ENCODE peak calls at places on chromosome 10, in ten cellular contexts. Y, D, V, B, I, S, A, G, U and H are unnamed samples.

GRCh38 chr10:75999515-76000209 is 568.2 kb downstream of the LRMDA start:
- DNase-seq in V (no peak), B (no peak), G (no peak), D (no peak), S (no peak), Y (no peak), U (no peak), A (no peak), I (no peak), H (no peak)

GRCh38 chr10:113470372-113471240 is 82.2 kb upstream of the HABP2 start:
- DNase-seq in B (no peak), Y (no peak), S (no peak), I (no peak), D (no peak), A (no peak), G (no peak), U (no peak), V (no peak), H (no peak)

GRCh38 chr10:78310481-78311080 is 276.9 kb downstream of the RPS24 start:
- DNase-seq in B (no peak), Y (no peak), S (no peak), A (no peak), V (no peak), I (no peak), G (no peak), U (no peak), D (no peak), H (no peak)

GRCh38 chr10:26556756-26557640 is 118.9 kb downstream of the APBB1IP start:
- DNase-seq in Y (peak), A (no peak), B (no peak), V (peak), S (peak), D (peak), G (no peak), I (peak), U (peak), H (no peak)

GRCh38 chr10:27100800-27101347 is 580 bp upstream of the ANKRD26 start:
- DNase-seq in A (no peak), U (peak), G (no peak), I (peak), Y (no peak), D (no peak), B (no peak), S (no peak), V (peak), H (no peak)

GRCh38 chr10:80459047-80459865 is 5.1 kb downstream of the TSPAN14 start:
- DNase-seq in V (peak), A (no peak), Y (peak), D (peak), U (peak), G (peak), B (peak), I (peak), S (peak), H (peak)

GRCh38 chr10:124946945-124947344 is 5.0 kb downstream of the ZRANB1 start:
- DNase-seq in B (no peak), Y (no peak), A (no peak), I (no peak), U (peak), D (no peak), V (no peak), S (no peak), G (no peak), H (no peak)

GRCh38 chr10:132263866-132264265 is 43.9 kb downstream of the STK32C start:
- DNase-seq in U (no peak), G (no peak), S (no peak), I (no peak), Y (no peak), A (no peak), D (no peak), V (no peak), B (peak), H (no peak)

GRCh38 chr10:21508987-21509334 is 16.5 kb downstream of the SKIDA1 start:
- DNase-seq in S (no peak), I (no peak), U (no peak), G (no peak), B (no peak), Y (no peak), D (no peak), A (no peak), V (no peak), H (no peak)

GRCh38 chr10:32982293-32982709 is 24.3 kb upstream of the ITGB1 start:
- DNase-seq in I (peak), D (peak), Y (no peak), V (no peak), U (no peak), B (no peak), A (no peak), S (no peak), G (no peak), H (no peak)

GRCh38 chr10:2476236-2476814 is 591.0 kb upstream of the PFKP start:
- DNase-seq in S (no peak), Y (no peak), D (no peak), A (no peak), V (no peak), G (no peak), B (no peak), U (no peak), I (no peak), H (no peak)

GRCh38 chr10:132608511-132609195 is 71.1 kb downstream of the INPP5A start:
- DNase-seq in I (no peak), D (no peak), Y (no peak), G (peak), U (no peak), V (no peak), S (no peak), B (no peak), A (no peak), H (no peak)

GRCh38 chr10:1374901-1375804 is 319.0 kb downstream of the WDR37 start:
- DNase-seq in A (no peak), Y (no peak), V (no peak), D (no peak), U (no peak), S (no peak), G (no peak), I (no peak), B (no peak), H (no peak)

GRCh38 chr10:12709516-12709915 is 292.0 kb downstream of the CCDC3 start:
- DNase-seq in D (no peak), V (no peak), S (no peak), U (peak), G (no peak), I (peak), Y (no peak), A (no peak), B (no peak), H (no peak)